ENCODE peak calls at places on chromosome 22, in six cellular contexts. Z, Y, I, G, J and C are unnamed samples.

GRCh38 chr22:27635852-27636251 is 165.7 kb downstream of the MN1 start:
- DNase-seq in Z (no peak), Y (no peak), I (no peak), G (no peak), J (no peak), C (no peak)

GRCh38 chr22:27252282-27253049 is 549.1 kb downstream of the MN1 start:
- DNase-seq in Z (peak; percentile 50), Y (no peak), I (peak; percentile 67), G (no peak), J (no peak), C (no peak)

GRCh38 chr22:46386312-46386711 is 50.8 kb downstream of the TRMU start:
- DNase-seq in Z (no peak), Y (no peak), I (no peak), G (no peak), J (no peak), C (peak; percentile 69)

GRCh38 chr22:47395481-47395880 is 633.0 kb downstream of the TBC1D22A start:
- DNase-seq in Z (no peak), Y (no peak), I (no peak), G (no peak), J (no peak), C (peak; percentile 40)

GRCh38 chr22:47171441-47172221 is 409.2 kb downstream of the TBC1D22A start:
- DNase-seq in Z (no peak), Y (no peak), I (peak; percentile 14), G (no peak), J (no peak), C (peak; percentile 63)

GRCh38 chr22:39520874-39521857 is 804 bp downstream of the ATF4 start:
- DNase-seq in Z (peak; percentile 67), Y (peak; percentile 77), I (peak; percentile 85), G (peak; percentile 56), J (peak; percentile 46), C (peak; percentile 95)

GRCh38 chr22:27972732-27973698 is 54.0 kb upstream of the PITPNB start:
- DNase-seq in Z (no peak), Y (no peak), I (no peak), G (no peak), J (no peak), C (no peak)

GRCh38 chr22:44460287-44461082 is 37.5 kb downstream of the RTL6 start:
- DNase-seq in Z (no peak), Y (peak; percentile 9), I (no peak), G (no peak), J (no peak), C (no peak)

GRCh38 chr22:44582016-44582415 is 84.0 kb upstream of the RTL6 start:
- DNase-seq in Z (no peak), Y (no peak), I (peak; percentile 3), G (no peak), J (no peak), C (peak; percentile 39)

GRCh38 chr22:49423125-49423650 is 404.5 kb downstream of the BRD1 start:
- DNase-seq in Z (no peak), Y (no peak), I (no peak), G (no peak), J (no peak), C (peak; percentile 56)

GRCh38 chr22:35303029-35303624 is 3.4 kb downstream of the TOM1 start:
- DNase-seq in Z (no peak), Y (no peak), I (no peak), G (no peak), J (no peak), C (no peak)

GRCh38 chr22:23183107-23183698 is 2.9 kb downstream of the BCR start:
- DNase-seq in Z (peak; percentile 63), Y (peak; percentile 70), I (no peak), G (no peak), J (no peak), C (peak; percentile 81)
- H3K4me3 ChIP-seq in Z (peak overlapping the region; percentile 53), Y (peak overlapping the region; percentile 73), I (peak overlapping the region; percentile 73), G (peak overlapping the region; percentile 48), J (peak overlapping the region; percentile 61), C (peak overlapping the region; percentile 82)

DNA sequence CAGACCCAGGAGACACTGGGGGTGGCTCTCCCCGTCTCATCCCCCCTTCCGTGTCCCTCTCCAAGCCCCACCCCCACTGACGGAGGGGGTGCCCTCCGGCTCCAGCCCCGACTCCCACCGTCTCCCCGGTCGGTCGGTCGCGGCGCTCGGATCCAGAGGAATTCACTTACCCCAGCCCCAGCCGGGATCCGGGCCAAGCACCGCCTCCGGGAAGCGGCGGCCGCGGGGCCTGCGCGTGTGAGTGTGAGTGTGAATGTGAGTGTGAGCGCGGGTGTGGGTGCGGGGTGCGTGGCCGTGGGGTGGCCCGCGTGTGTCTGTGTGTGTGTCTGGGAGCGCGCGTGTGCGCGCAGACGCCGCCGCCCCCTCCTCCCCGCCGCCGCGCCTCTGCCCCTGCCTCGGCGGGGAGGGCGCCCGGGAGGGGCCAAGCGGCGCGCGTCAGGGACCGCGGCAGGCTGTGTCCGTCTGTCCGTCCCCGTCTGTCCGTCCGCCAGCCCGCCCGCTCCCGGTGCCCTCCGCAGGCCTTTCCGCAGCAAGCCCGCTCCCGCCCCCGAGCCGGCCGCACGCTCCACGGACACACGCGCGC is at the start of gene ELFN2:
- DNase-seq in Z (no peak), Y (peak; percentile 43), I (no peak), G (no peak), J (no peak), C (peak; percentile 85)
- H3K4me3 ChIP-seq in Z (peak within 1 kb of the TSS; percentile 25), Y (peak within 1 kb of the TSS; percentile 50), I (no peak within 1 kb of the TSS), G (peak within 1 kb of the TSS; percentile 41), J (peak within 1 kb of the TSS; percentile 9), C (no peak within 1 kb of the TSS)

DNA sequence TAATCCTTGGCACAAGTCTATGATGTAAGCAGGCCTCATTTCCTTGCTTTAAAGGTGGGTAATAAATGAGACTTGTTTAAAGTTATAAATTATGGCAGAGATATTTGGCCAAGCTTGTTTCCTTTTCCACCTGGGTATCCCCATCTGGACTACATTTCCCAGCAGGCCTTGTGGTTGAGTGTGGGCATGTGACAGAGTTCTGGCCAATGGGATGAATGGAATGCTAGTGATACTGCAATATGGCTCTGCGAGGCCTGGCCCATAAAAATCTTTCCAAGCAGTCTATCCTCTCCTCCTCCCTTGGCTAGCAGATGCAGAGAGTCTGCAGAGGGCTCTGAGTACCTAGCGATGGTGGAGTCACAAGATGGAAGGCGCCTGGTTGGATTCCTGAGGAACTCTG is 102.5 kb downstream of the TIMP3 start:
- DNase-seq in Z (peak; percentile 40), Y (no peak), I (peak; percentile 52), G (no peak), J (no peak), C (no peak)
- H3K4me3 ChIP-seq in Z (no peak overlapping the region), Y (no peak overlapping the region), I (no peak overlapping the region), G (no peak overlapping the region), J (no peak overlapping the region), C (no peak overlapping the region)

GRCh38 chr22:19762315-19763140 is 1.9 kb downstream of the TBX1 start:
- DNase-seq in Z (no peak), Y (no peak), I (no peak), G (no peak), J (no peak), C (no peak)

GRCh38 chr22:19760652-19761002 is at the start of gene TBX1:
- DNase-seq in Z (no peak), Y (no peak), I (no peak), G (no peak), J (no peak), C (no peak)

GRCh38 chr22:19761500-19762314 is 1.1 kb downstream of the TBX1 start:
- DNase-seq in Z (no peak), Y (no peak), I (no peak), G (no peak), J (no peak), C (no peak)

GRCh38 chr22:19759994-19760651 is 455 bp upstream of the TBX1 start:
- DNase-seq in Z (no peak), Y (no peak), I (no peak), G (no peak), J (no peak), C (no peak)

GRCh38 chr22:19761022-19761499 is 483 bp downstream of the TBX1 start:
- DNase-seq in Z (no peak), Y (no peak), I (no peak), G (no peak), J (no peak), C (no peak)
- H3K4me3 ChIP-seq in Z (no peak overlapping the region), Y (peak overlapping the region; percentile 36), I (no peak overlapping the region), G (no peak overlapping the region), J (no peak overlapping the region), C (no peak overlapping the region)

GRCh38 chr22:41752011-41752975 is 48.2 kb upstream of the CCDC134 start:
- DNase-seq in Z (no peak), Y (no peak), I (no peak), G (no peak), J (no peak), C (no peak)

GRCh38 chr22:41742918-41743317 is 43.6 kb downstream of the MEI1 start:
- DNase-seq in Z (no peak), Y (no peak), I (no peak), G (no peak), J (no peak), C (no peak)

GRCh38 chr22:41745968-41746367 is 46.7 kb downstream of the MEI1 start:
- DNase-seq in Z (no peak), Y (no peak), I (no peak), G (no peak), J (no peak), C (no peak)

DNA sequence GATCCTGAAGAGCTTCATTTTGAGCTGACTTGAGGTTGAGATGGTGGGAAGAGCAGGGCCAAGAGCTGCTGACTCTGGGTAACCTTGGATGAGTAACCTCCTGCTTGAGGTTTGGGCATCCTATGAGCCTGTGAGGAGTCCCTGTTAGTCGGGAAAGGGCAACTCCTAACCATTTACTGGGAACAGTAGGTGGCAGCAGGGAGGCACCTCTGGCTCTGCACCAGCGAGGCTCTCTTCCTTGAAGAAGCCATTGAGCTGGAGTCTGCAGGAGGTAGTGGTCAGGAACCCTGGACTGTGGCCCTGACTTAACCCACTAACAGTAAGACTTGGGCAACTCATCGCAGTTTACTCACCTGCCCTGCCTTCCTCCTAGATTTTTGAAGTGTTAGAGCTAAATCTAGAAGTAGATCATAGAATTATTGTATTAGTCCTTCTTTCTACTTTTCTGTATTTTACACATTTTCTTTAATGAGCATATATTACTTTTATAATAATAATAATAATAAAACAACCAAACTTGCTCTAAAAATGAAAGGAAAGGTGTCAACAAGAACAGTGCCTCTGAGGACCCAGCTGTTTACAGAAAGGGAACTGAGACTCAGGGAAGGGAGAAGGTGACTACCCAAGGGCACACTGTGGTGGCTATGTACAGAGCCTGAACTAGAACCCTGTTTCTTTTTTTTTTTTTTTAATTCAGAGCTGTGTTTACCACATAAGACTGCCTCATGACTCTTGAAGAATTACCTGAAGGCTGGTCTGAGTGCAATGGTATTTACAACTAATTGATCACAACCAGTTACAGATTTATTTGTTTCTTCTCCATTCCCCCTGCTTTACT is 47.5 kb downstream of the MEI1 start:
- DNase-seq in Z (peak; percentile 67), Y (peak; percentile 78), I (peak; percentile 46), G (peak; percentile 38), J (peak; percentile 24), C (peak; percentile 83)
- H3K4me3 ChIP-seq in Z (no peak overlapping the region), Y (no peak overlapping the region), I (no peak overlapping the region), G (no peak overlapping the region), J (no peak overlapping the region), C (no peak overlapping the region)

GRCh38 chr22:33119044-33119443 is 60.9 kb upstream of the SYN3 start:
- DNase-seq in Z (no peak), Y (no peak), I (no peak), G (no peak), J (no peak), C (no peak)
- H3K4me3 ChIP-seq in Z (no peak overlapping the region), Y (no peak overlapping the region), I (no peak overlapping the region), G (no peak overlapping the region), J (no peak overlapping the region), C (no peak overlapping the region)